ENCODE peak calls at places on chromosomes 5 and 9, in six cellular contexts. M is kidney; T is CD8-positive, alpha-beta memory T cell; R is astrocyte of the spinal cord; K is H7; F is transverse colon. E is an unnamed sample.

GRCh38 chr9:70601000-70601929 is 186.8 kb upstream of the KLF9 start:
- DNase-seq in M (peak), T (no peak), R (peak), K (no peak), F (peak), E (peak)

GRCh38 chr5:119708076-119708790 is 78.9 kb downstream of the FAM170A start:
- DNase-seq in M (no peak), T (no peak), R (no peak), K (no peak), F (no peak), E (no peak)

GRCh38 chr9:136653323-136654064 is 9.2 kb upstream of the EGFL7 start:
- DNase-seq in M (peak), T (no peak), R (no peak), K (no peak), F (no peak), E (no peak)

GRCh38 chr9:120563044-120563443 is 16.9 kb downstream of the CDK5RAP2 start:
- DNase-seq in M (no peak), T (no peak), R (no peak), K (no peak), F (peak), E (no peak)

GRCh38 chr5:17436766-17437221 is 61.2 kb upstream of the TAF11L2 start:
- DNase-seq in M (no peak), T (no peak), R (peak), K (no peak), F (no peak), E (no peak)

GRCh38 chr5:115170128-115170923 is 618 bp upstream of the TRIM36 start:
- DNase-seq in M (peak), T (no peak), R (no peak), K (peak), F (no peak), E (no peak)

GRCh38 chr9:38761334-38761733 is 41.4 kb upstream of the FAM240B start:
- DNase-seq in M (no peak), T (no peak), R (peak), K (peak), F (no peak), E (no peak)

GRCh38 chr5:107474724-107475489 is 195.8 kb downstream of the EFNA5 start:
- DNase-seq in M (no peak), T (no peak), R (no peak), K (no peak), F (no peak), E (no peak)

GRCh38 chr5:139836469-139837208 is 41.0 kb downstream of the PSD2 start:
- DNase-seq in M (peak), T (peak), R (no peak), K (no peak), F (no peak), E (no peak)

GRCh38 chr5:141521244-141521781 is 32.4 kb downstream of the PCDHGC5 start:
- DNase-seq in M (no peak), T (no peak), R (peak), K (no peak), F (peak), E (peak)

GRCh38 chr9:123089790-123090189 is 56.3 kb downstream of the GPR21 start:
- DNase-seq in M (no peak), T (no peak), R (no peak), K (no peak), F (no peak), E (no peak)

GRCh38 chr5:37834542-37835399 is 5.1 kb downstream of the GDNF start:
- DNase-seq in M (no peak), T (no peak), R (no peak), K (peak), F (no peak), E (no peak)
- H3K4me3 ChIP-seq in M (no peak), T (no peak), R (peak), K (peak), F (peak), E (no peak)

DNA sequence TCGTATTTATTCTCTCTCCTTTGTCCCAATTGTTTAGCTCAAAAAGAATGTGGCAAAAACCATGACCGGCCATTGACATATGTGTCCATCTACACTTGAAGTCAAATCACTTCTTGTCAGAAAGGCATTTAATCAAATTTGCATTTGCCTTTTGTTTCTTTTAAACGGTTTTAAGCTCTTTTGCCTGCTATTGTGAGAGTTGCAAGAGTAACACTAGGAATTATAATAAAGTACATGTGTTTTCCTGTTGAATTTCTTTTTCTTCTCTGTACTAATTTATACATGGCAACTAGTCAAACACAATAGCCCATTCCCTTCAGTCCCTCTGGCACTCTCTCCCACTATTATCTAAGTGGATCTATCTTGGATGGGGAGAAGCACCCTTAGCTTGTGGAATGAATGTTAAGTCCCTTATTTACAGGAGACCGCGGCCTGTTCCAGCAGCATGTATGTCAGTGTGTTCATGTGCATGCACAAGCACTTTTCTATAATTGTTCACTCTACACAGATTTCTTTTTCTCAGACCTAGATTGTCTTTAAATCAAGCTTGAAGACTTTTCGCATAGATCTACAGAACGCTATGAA is 3.3 kb downstream of the ADAMTSL1 start:
- DNase-seq in M (no peak), T (no peak), R (peak), K (no peak), F (no peak), E (no peak)
- H3K4me3 ChIP-seq in M (no peak), T (no peak), R (peak), K (no peak), F (no peak), E (no peak)

GRCh38 chr5:174457141-174457678 is 267.2 kb upstream of the MSX2 start:
- DNase-seq in M (no peak), T (no peak), R (no peak), K (peak), F (no peak), E (no peak)

GRCh38 chr5:174455301-174455700 is 269.1 kb upstream of the MSX2 start:
- DNase-seq in M (no peak), T (no peak), R (no peak), K (no peak), F (no peak), E (no peak)

GRCh38 chr5:174459071-174459702 is 265.2 kb upstream of the MSX2 start:
- DNase-seq in M (no peak), T (no peak), R (no peak), K (no peak), F (no peak), E (no peak)

GRCh38 chr5:174462128-174462527 is 262.3 kb upstream of the MSX2 start:
- DNase-seq in M (no peak), T (no peak), R (no peak), K (no peak), F (no peak), E (no peak)

GRCh38 chr5:174459832-174460448 is 264.4 kb upstream of the MSX2 start:
- DNase-seq in M (no peak), T (no peak), R (no peak), K (no peak), F (peak), E (no peak)
- H3K4me3 ChIP-seq in M (no peak), T (no peak), R (no peak), K (no peak), F (no peak), E (no peak)

GRCh38 chr9:126027566-126027965 is 280.4 kb downstream of the PBX3 start:
- DNase-seq in M (peak), T (no peak), R (no peak), K (no peak), F (no peak), E (no peak)
- H3K4me3 ChIP-seq in M (no peak), T (no peak), R (no peak), K (no peak), F (no peak), E (no peak)

DNA sequence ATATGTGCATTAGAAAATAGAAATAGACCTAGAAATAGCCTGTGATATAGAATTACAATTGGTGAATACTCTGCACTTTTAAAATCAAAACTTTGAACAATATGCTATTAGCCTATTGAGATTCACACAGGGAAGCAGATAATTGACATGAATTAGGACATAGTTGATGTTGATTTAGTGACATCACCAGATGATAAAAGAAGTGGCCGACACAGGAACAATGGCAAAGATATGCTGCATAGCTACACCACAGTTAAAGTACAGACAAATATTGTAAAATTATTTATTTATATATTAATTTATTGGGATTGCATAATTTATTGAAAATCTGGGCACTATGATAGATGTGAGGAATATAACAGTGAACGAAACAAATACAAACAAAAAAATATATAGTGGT is 261.5 kb upstream of the CCNH start:
- DNase-seq in M (no peak), T (no peak), R (no peak), K (no peak), F (no peak), E (no peak)
- H3K4me3 ChIP-seq in M (no peak), T (no peak), R (no peak), K (no peak), F (no peak), E (no peak)

DNA sequence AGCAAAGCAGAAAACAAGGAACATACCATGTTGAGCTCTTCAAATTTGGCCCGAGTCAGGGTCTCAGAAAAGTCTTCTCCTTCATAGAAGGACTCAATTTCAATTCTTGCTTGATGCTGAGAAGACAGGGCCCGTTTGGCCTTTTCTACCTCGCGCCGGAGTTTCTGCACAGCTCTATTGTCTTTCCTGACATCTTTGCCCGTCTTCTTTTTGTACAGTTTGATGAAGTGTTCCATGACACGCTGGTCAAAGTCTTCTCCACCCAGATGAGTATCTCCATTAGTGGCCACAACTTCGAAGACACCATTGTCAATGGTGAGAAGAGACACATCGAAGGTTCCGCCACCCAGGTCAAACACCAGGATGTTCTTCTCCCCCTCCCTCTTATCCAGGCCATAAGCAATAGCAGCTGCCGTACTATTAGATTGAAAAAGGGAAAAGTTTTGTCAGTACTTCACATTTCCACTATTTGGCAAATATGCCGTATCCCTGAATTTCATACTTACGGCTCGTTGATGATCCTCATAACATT is 2.2 kb downstream of the HSPA5 start:
- DNase-seq in M (no peak), T (no peak), R (no peak), K (no peak), F (no peak), E (no peak)
- H3K4me3 ChIP-seq in M (peak), T (peak), R (peak), K (no peak), F (peak), E (peak)

E was measured in SJCRH30.